ENCODE peak calls at places on chromosomes 12 and 14, in four cellular contexts. J is keratinocyte, T is pancreas, R is heart left ventricle. D is an unnamed sample.

GRCh38 chr12:15709524-15709923 is 79.7 kb downstream of the EPS8 start:
- DNase-seq in J (no peak), T (no peak), R (no peak), D (no peak)

GRCh38 chr12:20508362-20508761 is 140.0 kb downstream of the PDE3A start:
- DNase-seq in J (no peak), T (no peak), R (no peak), D (no peak)

GRCh38 chr12:62006076-62006732 is 254.0 kb upstream of the USP15 start:
- DNase-seq in J (no peak), T (no peak), R (no peak), D (no peak)

GRCh38 chr14:101246894-101247853 is 314.1 kb upstream of the DIO3 start:
- DNase-seq in J (no peak), T (no peak), R (peak; percentile 54), D (no peak)

GRCh38 chr12:124762791-124763593 is 100.7 kb downstream of the SCARB1 start:
- DNase-seq in J (no peak), T (no peak), R (no peak), D (no peak)

GRCh38 chr12:13120431-13120830 is 17.0 kb upstream of the GSG1 start:
- DNase-seq in J (no peak), T (no peak), R (no peak), D (no peak)

GRCh38 chr12:109595321-109595902 is 21.8 kb downstream of the MVK start:
- DNase-seq in J (no peak), T (no peak), R (no peak), D (no peak)

GRCh38 chr14:59297070-59297766 is 108.8 kb downstream of the DAAM1 start:
- DNase-seq in J (no peak), T (no peak), R (no peak), D (no peak)

GRCh38 chr12:104219361-104219892 is 3.8 kb downstream of the TXNRD1 start:
- DNase-seq in J (peak; percentile 86), T (no peak), R (no peak), D (no peak)

GRCh38 chr14:88706425-88706824 is 86.3 kb downstream of the EML5 start:
- DNase-seq in J (no peak), T (no peak), R (no peak), D (no peak)

GRCh38 chr14:91113829-91114078 is at the start of gene DGLUCY:
- DNase-seq in J (no peak), T (peak; percentile 73), R (peak; percentile 91), D (no peak)

GRCh38 chr12:93453633-93454032 is 11.9 kb upstream of the UBE2N start:
- DNase-seq in J (no peak), T (no peak), R (no peak), D (no peak)

GRCh38 chr14:72651715-72652114 is 242.2 kb downstream of the DPF3 start:
- DNase-seq in J (no peak), T (no peak), R (no peak), D (no peak)

GRCh38 chr14:50007123-50007903 is 109.1 kb downstream of the VCPKMT start:
- DNase-seq in J (peak; percentile 73), T (no peak), R (no peak), D (no peak)

GRCh38 chr14:59583755-59584154 is 7.1 kb upstream of the CCDC175 start:
- DNase-seq in J (no peak), T (no peak), R (no peak), D (no peak)

GRCh38 chr12:50322196-50322595 is 38.9 kb upstream of the LIMA1 start:
- DNase-seq in J (no peak), T (no peak), R (no peak), D (no peak)

DNA sequence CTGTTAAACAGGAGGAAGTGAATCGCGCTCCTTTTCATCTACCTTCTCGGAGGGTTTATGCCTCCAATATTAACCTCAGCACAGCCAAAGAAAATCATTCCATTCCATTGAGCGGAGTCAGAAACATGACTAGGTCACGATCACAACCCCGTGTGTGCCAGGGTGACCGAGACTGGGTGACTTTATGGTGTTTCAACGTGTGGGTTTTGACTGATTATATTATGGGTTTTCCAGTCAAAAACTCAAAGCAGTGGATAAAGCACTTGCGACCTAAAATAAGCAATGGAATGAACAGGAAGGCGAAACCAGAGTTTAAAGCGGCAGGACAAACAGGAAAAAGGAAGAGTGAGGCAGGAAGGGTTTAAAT is 1.4 kb upstream of the HSPA2 start:
- DNase-seq in J (no peak), T (no peak), R (no peak), D (no peak)
- H3K4me3 ChIP-seq in J (peak overlapping the region; percentile 58), T (peak overlapping the region; percentile 61), R (peak overlapping the region; percentile 77), D (peak overlapping the region; percentile 74)

DNA sequence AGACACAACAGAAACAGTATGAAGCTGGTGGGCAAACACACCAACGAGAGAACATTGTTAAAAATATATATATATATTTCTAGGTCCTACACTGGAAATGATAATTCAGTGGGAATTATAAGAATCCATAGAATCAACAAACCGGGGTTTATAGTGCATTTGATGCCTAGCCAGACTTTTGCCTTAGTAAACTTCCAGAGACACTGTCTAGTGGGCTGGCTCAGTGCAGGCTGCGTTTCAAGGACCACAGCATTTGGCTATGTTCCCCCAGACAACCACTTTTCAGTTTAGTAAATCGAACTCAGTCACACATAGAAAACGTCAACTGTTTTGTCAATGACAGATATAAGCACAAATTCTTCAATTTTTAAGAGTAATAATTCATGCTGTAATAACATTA is 41.9 kb downstream of the SLC38A4 start:
- DNase-seq in J (no peak), T (no peak), R (no peak), D (no peak)
- H3K27ac ChIP-seq in J (no peak overlapping the region), T (no peak overlapping the region), R (no peak overlapping the region), D (no peak overlapping the region)

GRCh38 chr14:74956280-74957072 is 1.1 kb upstream of the PGF start:
- DNase-seq in J (no peak), T (no peak), R (no peak), D (no peak)
- H3K4me3 ChIP-seq in J (no peak overlapping the region), T (no peak overlapping the region), R (no peak overlapping the region), D (no peak overlapping the region)

GRCh38 chr12:4214912-4215861 is 58.4 kb upstream of the CCND2 start:
- DNase-seq in J (no peak), T (no peak), R (peak; percentile 83), D (peak; percentile 55)
- H3K27ac ChIP-seq in J (peak overlapping the region; percentile 37), T (no peak overlapping the region), R (no peak overlapping the region), D (no peak overlapping the region)